ENCODE peak calls at places on chromosomes 7 and 10, in five cellular contexts. O is SK-N-SH, H is upper lobe of right lung, P is transverse colon, Q is heart left ventricle. R is an unnamed sample. For H3K27me3, the result is how much of the 10 kb centered on the place peaks cover.

GRCh38 chr7:132650498-132650897 is 74.2 kb upstream of the PLXNA4 start:
- DNase-seq in O (no peak), H (no peak), P (no peak), Q (no peak), R (no peak)

GRCh38 chr7:64485623-64486022 is 77.2 kb downstream of the ZNF680 start:
- DNase-seq in O (no peak), H (no peak), P (no peak), Q (no peak), R (no peak)

GRCh38 chr7:28698744-28699291 is 259.3 kb downstream of the TRIL start:
- DNase-seq in O (no peak), H (no peak), P (no peak), Q (no peak), R (no peak)

GRCh38 chr7:102030696-102031095 is 213.3 kb downstream of the CUX1 start:
- DNase-seq in O (no peak), H (peak), P (no peak), Q (peak), R (no peak)

GRCh38 chr7:47453093-47454056 is 128.5 kb downstream of the TNS3 start:
- DNase-seq in O (no peak), H (peak), P (peak), Q (peak), R (no peak)

GRCh38 chr10:125505648-125506047 is 177.3 kb downstream of the TEX36 start:
- DNase-seq in O (no peak), H (no peak), P (no peak), Q (no peak), R (no peak)

GRCh38 chr10:91551856-91552255 is 81.0 kb downstream of the PPP1R3C start:
- DNase-seq in O (peak), H (no peak), P (no peak), Q (no peak), R (peak)

GRCh38 chr10:86257683-86258082 is 108.9 kb downstream of the GRID1 start:
- DNase-seq in O (peak), H (no peak), P (no peak), Q (no peak), R (peak)

GRCh38 chr7:13802651-13803050 is 186.8 kb downstream of the ETV1 start:
- DNase-seq in O (no peak), H (no peak), P (no peak), Q (no peak), R (no peak)

GRCh38 chr10:9545073-9545472 is 1472.6 kb upstream of the CELF2 start:
- DNase-seq in O (no peak), H (no peak), P (no peak), Q (no peak), R (no peak)

GRCh38 chr10:15898046-15898445 is 37.7 kb upstream of the MINDY3 start:
- DNase-seq in O (peak), H (no peak), P (no peak), Q (no peak), R (no peak)

GRCh38 chr7:21261627-21262564 is 166.0 kb upstream of the SP4 start:
- DNase-seq in O (peak), H (no peak), P (peak), Q (no peak), R (peak)

GRCh38 chr7:16804674-16805439 is at the start of gene AGR2:
- DNase-seq in O (no peak), H (peak), P (peak), Q (no peak), R (no peak)

GRCh38 chr7:129073204-129073603 is 18.3 kb upstream of the TNPO3 start:
- DNase-seq in O (no peak), H (no peak), P (no peak), Q (no peak), R (no peak)

GRCh38 chr7:24883632-24884013 is 96.4 kb downstream of the OSBPL3 start:
- DNase-seq in O (no peak), H (no peak), P (no peak), Q (no peak), R (no peak)

GRCh38 chr7:24885305-24885704 is 94.7 kb downstream of the OSBPL3 start:
- DNase-seq in O (no peak), H (no peak), P (no peak), Q (no peak), R (peak)

GRCh38 chr7:24884401-24884800 is 95.6 kb downstream of the OSBPL3 start:
- DNase-seq in O (no peak), H (no peak), P (no peak), Q (no peak), R (peak)

GRCh38 chr7:24881622-24882021 is 98.4 kb downstream of the OSBPL3 start:
- DNase-seq in O (no peak), H (no peak), P (no peak), Q (no peak), R (no peak)

GRCh38 chr7:24882989-24883631 is 96.9 kb downstream of the OSBPL3 start:
- DNase-seq in O (no peak), H (no peak), P (no peak), Q (peak), R (no peak)
- H3K4me3 ChIP-seq in O (no peak), H (no peak), P (no peak), Q (no peak), R (no peak)

DNA sequence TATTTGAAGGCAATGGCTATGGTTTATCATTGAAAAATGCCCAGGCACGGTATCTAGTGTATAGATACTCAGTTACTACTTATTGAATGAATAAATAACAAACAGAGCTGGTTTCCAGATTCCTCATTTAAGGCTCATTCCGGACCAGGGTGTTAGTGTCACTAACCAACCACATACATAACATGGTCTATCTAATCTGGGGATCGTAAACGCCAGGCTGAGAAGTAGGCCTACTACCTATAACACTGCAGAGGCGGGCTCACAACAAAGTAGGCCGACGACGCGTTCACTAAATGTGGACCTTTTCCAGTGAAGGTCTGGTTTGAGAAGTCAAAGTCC is 423 bp downstream of the LSM5 start:
- DNase-seq in O (no peak), H (no peak), P (no peak), Q (no peak), R (no peak)
- H3K27ac ChIP-seq in O (peak), H (peak), P (peak), Q (peak), R (peak)

DNA sequence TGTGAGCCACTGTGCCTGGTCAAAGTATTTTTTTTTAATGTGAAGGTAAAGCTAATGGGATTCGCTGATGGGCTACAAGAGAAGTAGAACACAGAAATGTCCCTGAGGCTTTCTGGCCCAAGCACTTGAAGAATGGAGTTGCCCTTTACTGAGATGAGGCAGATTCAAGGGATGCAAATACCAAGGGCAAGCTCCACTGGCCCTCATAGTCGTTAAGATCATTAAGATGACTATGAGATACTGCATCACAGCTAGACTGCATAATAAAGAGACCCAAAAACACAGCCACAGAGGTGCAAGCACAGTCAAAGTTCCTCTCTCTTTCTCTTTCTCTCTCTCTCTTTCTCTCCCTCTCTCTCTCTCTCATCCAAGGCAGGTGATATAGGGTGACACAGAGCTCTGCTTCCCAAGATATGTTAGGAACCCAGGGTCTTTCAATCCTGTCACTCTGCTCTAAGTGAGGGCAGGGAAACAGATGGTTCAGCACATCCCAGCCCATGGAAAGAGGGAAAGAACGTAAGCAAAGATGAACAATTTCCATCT is 117.4 kb downstream of the SFMBT2 start:
- DNase-seq in O (no peak), H (no peak), P (no peak), Q (no peak), R (no peak)
- H3K27me3 ChIP-seq in O (under half), H (under half), P (under half), Q (under half), R (under half)

GRCh38 chr7:127251458-127252379 is 1.0 kb downstream of the GRM8 start:
- DNase-seq in O (peak), H (no peak), P (peak), Q (no peak), R (peak)
- H3K4me3 ChIP-seq in O (peak), H (peak), P (peak), Q (peak), R (peak)

GRCh38 chr10:27541728-27542285 is 37.7 kb downstream of the RAB18 start:
- DNase-seq in O (no peak), H (no peak), P (no peak), Q (no peak), R (no peak)

GRCh38 chr10:27542324-27542723 is 38.2 kb downstream of the RAB18 start:
- DNase-seq in O (no peak), H (no peak), P (no peak), Q (no peak), R (no peak)

GRCh38 chr10:27540672-27541071 is 36.6 kb downstream of the RAB18 start:
- DNase-seq in O (no peak), H (no peak), P (no peak), Q (no peak), R (no peak)

GRCh38 chr10:27547047-27547446 is 42.9 kb downstream of the RAB18 start:
- DNase-seq in O (no peak), H (no peak), P (no peak), Q (no peak), R (no peak)

DNA sequence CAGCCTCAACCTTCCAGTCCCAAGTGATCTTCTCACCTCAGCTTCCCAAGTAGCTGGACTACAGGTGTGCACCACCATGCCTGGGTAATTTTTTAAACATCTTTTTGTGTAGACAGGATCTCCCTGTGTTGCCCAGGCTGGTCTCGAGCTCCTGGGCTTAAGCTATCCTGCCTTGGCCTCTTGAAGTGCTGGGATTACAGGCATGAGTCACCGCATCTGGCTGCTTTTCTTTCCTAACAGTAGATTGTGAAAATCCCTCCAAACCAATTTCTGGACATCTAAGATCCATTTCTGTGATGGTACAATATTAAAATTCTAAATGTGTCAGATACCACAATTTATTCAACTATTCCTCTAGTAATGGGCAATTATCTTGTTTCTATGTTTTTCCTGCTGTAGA is 38.7 kb downstream of the RAB18 start:
- DNase-seq in O (no peak), H (no peak), P (no peak), Q (no peak), R (peak)
- H3K27ac ChIP-seq in O (no peak), H (no peak), P (no peak), Q (no peak), R (no peak)

GRCh38 chr7:27220440-27220955 is 20.6 kb upstream of the HOXA13 start:
- DNase-seq in O (no peak), H (peak), P (no peak), Q (peak), R (no peak)
- H3K27me3 ChIP-seq in O (half or more), H (half or more), P (half or more), Q (half or more), R (half or more)

GRCh38 chr7:1087462-1087809 is 477 bp upstream of the GPER1 start:
- DNase-seq in O (no peak), H (no peak), P (no peak), Q (no peak), R (no peak)
- H3K4me3 ChIP-seq in O (peak), H (peak), P (peak), Q (peak), R (no peak)

GRCh38 chr7:140036224-140036651 is 26.5 kb downstream of the PARP12 start:
- DNase-seq in O (peak), H (no peak), P (no peak), Q (no peak), R (no peak)
- H3K27ac ChIP-seq in O (peak), H (no peak), P (no peak), Q (peak), R (no peak)

DNA sequence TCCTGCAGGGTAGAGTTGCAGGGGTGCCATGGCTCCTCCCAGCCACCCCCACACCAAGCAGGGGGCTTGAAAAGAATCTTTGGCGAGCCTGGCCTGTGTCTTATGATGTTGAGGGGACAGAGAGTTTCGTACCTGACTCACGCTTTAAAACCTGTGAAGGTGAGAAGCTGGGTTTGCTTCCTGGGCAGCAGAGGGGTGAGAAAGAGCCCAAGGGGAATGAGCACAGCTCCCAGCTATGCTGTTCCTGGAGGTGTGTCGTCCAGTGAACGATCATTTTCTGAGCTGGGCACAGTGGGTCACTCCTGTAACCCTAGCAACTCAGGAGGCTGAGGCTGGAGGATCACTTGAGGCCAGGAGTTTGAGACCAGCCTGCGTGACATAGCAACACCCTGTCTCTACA is 13.5 kb upstream of the ADRB1 start:
- DNase-seq in O (no peak), H (no peak), P (no peak), Q (no peak), R (no peak)
- H3K27me3 ChIP-seq in O (under half), H (under half), P (under half), Q (under half), R (under half)

R was measured in WERI-Rb-1.